ENCODE peak calls at places on chromosomes 1 and 21, in seven cellular contexts. H is CD4-positive, alpha-beta T cell; S is activated T-cell treated with anti-CD3 and anti-CD28 coated beads for 24 hours; O is germinal center; F is psoas muscle; X is nephron progenitor cell; L is NCI-H2171 treated with DMSO at 0.1 percent for 48 hours. T is an unnamed sample.
A peak's percentile ranks its signal among the peaks of the same experiment; 100 is the strongest.

GRCh38 chr1:65429806-65430205 is 9.3 kb downstream of the LEPR start:
- DNase-seq in F (no peak), L (no peak), X (no peak), H (no peak), O (no peak), S (no peak), T (no peak)

GRCh38 chr1:246503341-246503740 is 3.7 kb downstream of the SMYD3 start:
- DNase-seq in X (no peak), H (no peak), L (no peak), F (no peak), S (no peak), O (no peak), T (no peak)

GRCh38 chr1:203503851-203504250 is 9.9 kb downstream of the OPTC start:
- DNase-seq in X (no peak), H (no peak), L (no peak), F (no peak), S (no peak), O (no peak), T (no peak)

GRCh38 chr1:187744665-187745064 is 915.9 kb downstream of the PLA2G4A start:
- DNase-seq in X (no peak), H (no peak), O (no peak), L (no peak), F (no peak), S (no peak), T (no peak)

GRCh38 chr1:8825985-8826481 is 8.6 kb upstream of the RERE start:
- DNase-seq in S (no peak), O (no peak), F (no peak), H (no peak), L (no peak), X (no peak), T (no peak)

GRCh38 chr1:172698224-172698623 is 39.3 kb downstream of the FASLG start:
- DNase-seq in X (no peak), O (no peak), S (no peak), F (no peak), H (no peak), L (no peak), T (no peak)

GRCh38 chr1:246923482-246923881 is 8.3 kb downstream of the AHCTF1 start:
- DNase-seq in X (no peak), H (no peak), F (no peak), S (no peak), O (no peak), L (no peak), T (no peak)

GRCh38 chr1:223802032-223802431 is 43.7 kb downstream of the TP53BP2 start:
- DNase-seq in H (no peak), S (no peak), F (no peak), O (no peak), X (no peak), L (no peak), T (no peak)

GRCh38 chr1:88089961-88090360 is 594.1 kb upstream of the PKN2 start:
- DNase-seq in S (no peak), F (no peak), H (no peak), O (no peak), X (no peak), L (no peak), T (no peak)

GRCh38 chr1:99808391-99809115 is 41.6 kb upstream of the AGL start:
- DNase-seq in O (peak; percentile 47), L (peak; percentile 87), H (no peak), F (no peak), X (peak; percentile 40), S (peak; percentile 18), T (no peak)

GRCh38 chr1:214026985-214027384 is 39.2 kb downstream of the PROX1 start:
- DNase-seq in S (no peak), L (no peak), X (no peak), O (no peak), H (no peak), F (no peak), T (no peak)

GRCh38 chr1:224251741-224252146 is 68.7 kb downstream of the DEGS1 start:
- DNase-seq in S (no peak), L (no peak), X (no peak), O (no peak), H (no peak), F (no peak), T (no peak)

GRCh38 chr1:70486676-70487470 is 75.8 kb downstream of the CTH start:
- DNase-seq in F (no peak), L (peak; percentile 66), S (no peak), H (no peak), O (no peak), X (no peak), T (no peak)

GRCh38 chr1:33317354-33317753 is 3.5 kb downstream of the A3GALT2 start:
- DNase-seq in L (no peak), O (no peak), F (no peak), X (no peak), S (no peak), H (no peak), T (no peak)

GRCh38 chr1:94532077-94532476 is 9.5 kb downstream of the F3 start:
- DNase-seq in H (no peak), S (no peak), X (no peak), F (no peak), L (no peak), O (no peak), T (no peak)

GRCh38 chr1:51955797-51956527 is 34.5 kb downstream of the RAB3B start:
- DNase-seq in S (no peak), X (no peak), L (peak; percentile 88), O (peak; percentile 19), F (no peak), H (no peak), T (no peak)

GRCh38 chr1:59768752-59769411 is 45.9 kb upstream of the HOOK1 start:
- DNase-seq in F (no peak), X (no peak), S (no peak), H (no peak), L (peak; percentile 43), O (no peak), T (no peak)

GRCh38 chr1:36653850-36654249 is 171.1 kb upstream of the CSF3R start:
- DNase-seq in S (no peak), L (peak; percentile 21), O (no peak), X (no peak), H (no peak), F (no peak), T (no peak)

GRCh38 chr1:63642901-63643300 is 49.7 kb downstream of the PGM1 start:
- DNase-seq in H (no peak), L (peak; percentile 63), O (no peak), X (no peak), F (no peak), S (no peak), T (no peak)

GRCh38 chr1:232249834-232250233 is 380.1 kb downstream of the SIPA1L2 start:
- DNase-seq in O (no peak), F (no peak), L (no peak), H (no peak), X (no peak), S (no peak), T (no peak)

GRCh38 chr1:225750420-225750819 is 27.2 kb upstream of the SRP9 start:
- DNase-seq in F (no peak), L (peak; percentile 44), H (no peak), O (no peak), S (no peak), X (no peak), T (no peak)

GRCh38 chr1:200880212-200880611 is 7.4 kb downstream of the GPR25 start:
- DNase-seq in X (no peak), S (no peak), F (no peak), O (no peak), H (no peak), L (no peak), T (no peak)

GRCh38 chr1:23525558-23526174 is 5.4 kb downstream of the E2F2 start:
- DNase-seq in L (peak; percentile 73), F (no peak), X (no peak), H (no peak), O (peak; percentile 58), S (no peak), T (no peak)

GRCh38 chr1:166925791-166926483 is 49.4 kb downstream of the ILDR2 start:
- DNase-seq in L (no peak), X (no peak), S (no peak), O (no peak), F (no peak), H (no peak), T (no peak)

GRCh38 chr1:153922076-153922837 is 515 bp downstream of the GATAD2B start:
- DNase-seq in X (peak; percentile 69), F (peak; percentile 72), O (no peak), L (peak; percentile 83), H (no peak), S (peak; percentile 56), T (no peak)

GRCh38 chr21:42188663-42189062 is 30.3 kb upstream of the ABCG1 start:
- DNase-seq in X (no peak), S (no peak), L (no peak), H (no peak), O (no peak), F (no peak), T (no peak)

GRCh38 chr1:2645776-2646175 is 13.0 kb upstream of the MMEL1 start:
- DNase-seq in H (no peak), X (no peak), F (peak; percentile 32), S (no peak), L (no peak), O (no peak), T (no peak)

GRCh38 chr1:103513720-103514119 is 11.8 kb upstream of the RNPC3 start:
- DNase-seq in X (no peak), F (no peak), O (no peak), L (no peak), S (no peak), H (no peak), T (no peak)

GRCh38 chr1:39776886-39777683 is 5.9 kb upstream of the OXCT2 start:
- DNase-seq in S (no peak), H (no peak), X (no peak), L (no peak), F (no peak), O (no peak), T (no peak)

GRCh38 chr1:168089326-168089978 is 47.3 kb downstream of the GPR161 start:
- DNase-seq in X (no peak), O (no peak), S (no peak), F (no peak), H (no peak), L (no peak), T (no peak)

GRCh38 chr1:227131193-227131592 is 187.1 kb downstream of the CDC42BPA start:
- DNase-seq in X (no peak), L (no peak), H (no peak), S (no peak), O (peak; percentile 2), F (no peak), T (no peak)

GRCh38 chr1:86645866-86646647 is 58.3 kb upstream of the SH3GLB1 start:
- DNase-seq in O (no peak), L (peak; percentile 26), F (no peak), H (no peak), S (no peak), X (no peak), T (no peak)

GRCh38 chr21:15289896-15290841 is 225.4 kb upstream of the NRIP1 start:
- DNase-seq in X (peak; percentile 71), F (peak; percentile 79), S (no peak), L (peak; percentile 20), H (no peak), O (no peak), T (no peak)

GRCh38 chr1:112707217-112708001 is 482 bp upstream of the RHOC start:
- DNase-seq in X (peak; percentile 89), O (peak; percentile 70), F (peak; percentile 93), H (peak; percentile 43), L (peak; percentile 73), S (peak; percentile 56), T (peak; percentile 57)

GRCh38 chr1:180923024-180923841 is 10.5 kb downstream of the KIAA1614 start:
- DNase-seq in F (no peak), O (no peak), S (no peak), X (peak; percentile 60), L (no peak), H (no peak), T (no peak)

GRCh38 chr1:12386130-12386529 is 156.3 kb downstream of the VPS13D start:
- DNase-seq in O (no peak), H (peak; percentile 24), L (no peak), X (no peak), S (peak; percentile 5), F (no peak), T (no peak)

GRCh38 chr1:232553050-232553754 is 76.7 kb downstream of the SIPA1L2 start:
- DNase-seq in F (peak; percentile 87), O (no peak), L (no peak), X (no peak), S (no peak), H (no peak), T (no peak)

GRCh38 chr1:190835658-190836057 is 358.0 kb upstream of the BRINP3 start:
- DNase-seq in O (no peak), S (no peak), L (no peak), X (no peak), F (no peak), H (no peak), T (no peak)

T was measured in activated T-helper 2 cell treated with anti-CD3 and anti-CD28 coated beads, Interferon-gamma antibody, Interleukin-2, Interleukin-4, amounts not matched to agents 10 μg/mL and 5 μg/mL and 100 μg/mL, durations not matched to agents 14 hours and 24 hours and 36 hours.